ENCODE peak calls at places on chromosome 21, in five cellular contexts. X is CD8-positive, alpha-beta T cell; L is RKO; M is NCI-H1105; W is HCT116. D is an unnamed sample.

GRCh38 chr21:34582506-34583150 is 32.3 kb downstream of the RCAN1 start:
- DNase-seq in X (no peak), L (no peak), M (no peak), W (no peak), D (no peak)

GRCh38 chr21:44415073-44416025 is 40.0 kb upstream of the LRRC3 start:
- DNase-seq in X (no peak), L (no peak), M (no peak), W (no peak), D (no peak)

GRCh38 chr21:35019631-35020032 is 29.5 kb downstream of the RUNX1 start:
- DNase-seq in X (no peak), L (no peak), M (no peak), W (no peak), D (no peak)

GRCh38 chr21:27213328-27213727 is 246.4 kb upstream of the ADAMTS5 start:
- DNase-seq in X (no peak), L (peak; percentile 7), M (no peak), W (no peak), D (no peak)

GRCh38 chr21:44304846-44305245 is 5.0 kb downstream of the PFKL start:
- DNase-seq in X (peak; percentile 50), L (peak; percentile 32), M (peak; percentile 25), W (no peak), D (peak; percentile 27)

GRCh38 chr21:37445228-37445627 is 78.7 kb downstream of the DYRK1A start:
- DNase-seq in X (no peak), L (no peak), M (no peak), W (no peak), D (no peak)

GRCh38 chr21:42218836-42219605 is at the start of gene ABCG1:
- DNase-seq in X (peak; percentile 71), L (no peak), M (peak; percentile 46), W (no peak), D (peak; percentile 47)

GRCh38 chr21:38311091-38311490 is 54.3 kb downstream of the KCNJ15 start:
- DNase-seq in X (no peak), L (no peak), M (no peak), W (no peak), D (no peak)

GRCh38 chr21:41678944-41679343 is 87.9 kb downstream of the RIPK4 start:
- DNase-seq in X (no peak), L (peak; percentile 95), M (peak; percentile 76), W (peak; percentile 96), D (no peak)

GRCh38 chr21:44013380-44014088 is 1.4 kb downstream of the TRAPPC10 start:
- DNase-seq in X (peak; percentile 38), L (peak; percentile 34), M (no peak), W (no peak), D (peak; percentile 27)

GRCh38 chr21:38471766-38472165 is 26.5 kb downstream of the ERG start:
- DNase-seq in X (no peak), L (no peak), M (no peak), W (no peak), D (no peak)

D was measured in CD4-positive, CD25-positive, alpha-beta regulatory T cell.